ENCODE peak calls at places on chromosomes 3 and 15, in four cellular contexts. Y is stomach; X is GM12864; V is activated effector memory CD4-positive, alpha-beta T cell treated with anti-CD3 and anti-CD28 coated beads, Interleukin-2, amount 50 U/mL, for 16 hours. H is an unnamed sample.

GRCh38 chr3:124752051-124752450 is 21.8 kb downstream of the UMPS start:
- DNase-seq in Y (no peak), X (no peak), V (no peak), H (no peak)

GRCh38 chr3:18739098-18739431 is 313.9 kb upstream of the SATB1 start:
- DNase-seq in Y (no peak), X (no peak), V (no peak), H (no peak)

GRCh38 chr15:88126695-88127476 is 129.7 kb downstream of the NTRK3 start:
- DNase-seq in Y (no peak), X (no peak), V (no peak), H (no peak)

GRCh38 chr3:141242035-141242721 is 10.6 kb downstream of the PXYLP1 start:
- DNase-seq in Y (no peak), X (no peak), V (no peak), H (no peak)

GRCh38 chr3:52232279-52233107 is 6.5 kb downstream of the TWF2 start:
- DNase-seq in Y (no peak), X (no peak), V (peak), H (no peak)

GRCh38 chr3:11346416-11346815 is 74.2 kb downstream of the ATG7 start:
- DNase-seq in Y (no peak), X (no peak), V (no peak), H (no peak)

GRCh38 chr3:149575213-149575961 is 82.4 kb downstream of the WWTR1 start:
- DNase-seq in Y (no peak), X (no peak), V (no peak), H (no peak)

GRCh38 chr15:88586401-88587162 is 34.6 kb upstream of the AEN start:
- DNase-seq in Y (no peak), X (no peak), V (no peak), H (no peak)

GRCh38 chr15:101528917-101529299 is 39.4 kb upstream of the PCSK6 start:
- DNase-seq in Y (no peak), X (no peak), V (no peak), H (no peak)

GRCh38 chr15:52805351-52806283 is 15.5 kb upstream of the ONECUT1 start:
- DNase-seq in Y (no peak), X (no peak), V (no peak), H (no peak)

GRCh38 chr15:40746916-40747418 is 8.1 kb downstream of the RMDN3 start:
- DNase-seq in Y (no peak), X (no peak), V (no peak), H (no peak)

GRCh38 chr3:48739955-48740823 is 23.2 kb upstream of the IP6K2 start:
- DNase-seq in Y (peak), X (no peak), V (peak), H (no peak)

GRCh38 chr3:128804017-128804816 is 75.2 kb upstream of the ACAD9 start:
- DNase-seq in Y (no peak), X (peak), V (peak), H (no peak)

GRCh38 chr15:70290708-70291107 is 193.0 kb upstream of the TLE3 start:
- DNase-seq in Y (no peak), X (no peak), V (no peak), H (no peak)

GRCh38 chr3:21919383-21919782 is 168.4 kb upstream of the ZNF385D start:
- DNase-seq in Y (no peak), X (no peak), V (no peak), H (no peak)